ENCODE peak calls at places on chromosome 20, in four cellular contexts. N is RWPE1, S is MM.1S, L is hypothalamus. D is an unnamed sample.

GRCh38 chr20:42610070-42610469 is 579.6 kb downstream of the PTPRT start:
- DNase-seq in N (no peak), L (no peak), S (no peak), D (no peak)

GRCh38 chr20:6837730-6838129 is 70.2 kb downstream of the BMP2 start:
- DNase-seq in L (no peak), S (no peak), N (no peak), D (no peak)

GRCh38 chr20:36273414-36274247 is 32.5 kb upstream of the DLGAP4 start:
- DNase-seq in L (no peak), S (peak), N (peak), D (peak)

GRCh38 chr20:61763740-61764400 is 301.8 kb downstream of the TAF4 start:
- DNase-seq in L (no peak), N (no peak), S (no peak), D (no peak)

GRCh38 chr20:37564016-37564387 is 36.3 kb upstream of the BLCAP start:
- DNase-seq in N (no peak), S (no peak), L (no peak), D (no peak)

GRCh38 chr20:50504231-50504823 is 5.9 kb upstream of the PTPN1 start:
- DNase-seq in S (no peak), L (no peak), N (no peak), D (no peak)

GRCh38 chr20:33559212-33559611 is 69.3 kb downstream of the CBFA2T2 start:
- DNase-seq in S (no peak), N (no peak), L (no peak), D (no peak)

GRCh38 chr20:10300582-10301108 is 82.0 kb downstream of the SNAP25 start:
- DNase-seq in L (no peak), N (no peak), S (no peak), D (no peak)

GRCh38 chr20:45136911-45137310 is 12.6 kb upstream of the WFDC12 start:
- DNase-seq in N (no peak), L (no peak), S (no peak), D (no peak)

GRCh38 chr20:18639501-18639979 is 51.7 kb downstream of the DTD1 start:
- DNase-seq in L (no peak), S (no peak), N (no peak), D (no peak)

GRCh38 chr20:48047453-48047852 is 262.2 kb upstream of the SULF2 start:
- DNase-seq in S (no peak), L (no peak), N (no peak), D (no peak)

GRCh38 chr20:64233725-64234124 is 21.8 kb upstream of the PCMTD2 start:
- DNase-seq in N (no peak), S (no peak), L (no peak), D (no peak)

GRCh38 chr20:35737865-35738333 is 4.2 kb downstream of the RBM39 start:
- DNase-seq in N (no peak), L (no peak), S (no peak), D (no peak)

GRCh38 chr20:42027746-42028268 is 409.6 kb upstream of the CHD6 start:
- DNase-seq in S (peak), N (no peak), L (no peak), D (peak)

GRCh38 chr20:25865715-25866656 is 169.3 kb upstream of the ZNF337 start:
- DNase-seq in S (peak), L (peak), N (peak), D (peak)

D was measured in small intestine.